ENCODE peak calls at places on chromosomes 7 and 10, in five cellular contexts. K, T, O, B and Z are unnamed samples.

GRCh38 chr7:47337531-47337930 is 244.4 kb downstream of the TNS3 start:
- DNase-seq in B (peak), K (no peak), O (peak), T (no peak), Z (no peak)

GRCh38 chr7:371779-372545 is 82.0 kb downstream of the FOXL3 start:
- DNase-seq in B (no peak), O (peak), T (peak), K (no peak), Z (no peak)

GRCh38 chr10:46308666-46309450 is 22.1 kb downstream of the ANTXRL start:
- DNase-seq in B (no peak), T (no peak), O (no peak), K (no peak), Z (no peak)

GRCh38 chr7:102310414-102310815 is 23.7 kb downstream of the SH2B2 start:
- DNase-seq in T (no peak), O (no peak), B (no peak), K (no peak), Z (peak)

GRCh38 chr7:43501881-43502280 is 81.0 kb upstream of the STK17A start:
- DNase-seq in B (no peak), K (no peak), T (no peak), O (no peak), Z (no peak)

GRCh38 chr10:19952611-19953010 is 136.4 kb downstream of the PLXDC2 start:
- DNase-seq in T (no peak), O (no peak), B (no peak), K (no peak), Z (no peak)

GRCh38 chr7:83514977-83515376 is 134.0 kb downstream of the SEMA3E start:
- DNase-seq in B (no peak), K (no peak), T (no peak), O (no peak), Z (no peak)

GRCh38 chr10:43885842-43886241 is 237.2 kb upstream of the ZNF32 start:
- DNase-seq in T (no peak), K (no peak), O (no peak), B (no peak), Z (no peak)

GRCh38 chr7:19558527-19558926 is 150.3 kb downstream of the POLR1F start:
- DNase-seq in B (no peak), T (no peak), O (no peak), K (no peak), Z (no peak)

GRCh38 chr7:45203947-45204445 is 46.4 kb downstream of the RAMP3 start:
- DNase-seq in B (no peak), O (no peak), K (peak), T (no peak), Z (no peak)
- H3K27ac ChIP-seq in B (peak), O (peak), K (no peak), T (no peak), Z (no peak)

DNA sequence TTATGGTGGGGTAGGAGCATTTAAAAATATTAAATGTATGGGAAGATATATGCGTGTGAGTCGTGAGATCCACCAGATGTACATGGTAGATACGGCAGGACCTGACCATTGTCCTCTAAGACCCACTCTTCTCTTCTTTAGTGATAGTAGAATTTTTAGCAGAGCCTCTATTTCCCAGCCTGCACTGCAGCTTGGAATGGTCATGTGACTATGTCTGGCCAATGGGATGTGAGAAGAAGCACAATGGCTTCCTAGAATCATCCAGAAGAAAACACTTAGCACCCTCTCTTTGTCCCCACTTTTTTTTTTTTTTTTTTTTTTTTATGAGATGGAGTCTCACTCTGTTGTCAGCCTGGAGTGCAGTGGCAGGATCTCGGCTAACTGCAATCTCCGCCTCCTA is 86.6 kb upstream of the CYTH3 start:
- DNase-seq in K (no peak), B (no peak), O (no peak), T (no peak), Z (no peak)
- H3K27ac ChIP-seq in K (no peak), B (no peak), O (no peak), T (no peak), Z (no peak)

DNA sequence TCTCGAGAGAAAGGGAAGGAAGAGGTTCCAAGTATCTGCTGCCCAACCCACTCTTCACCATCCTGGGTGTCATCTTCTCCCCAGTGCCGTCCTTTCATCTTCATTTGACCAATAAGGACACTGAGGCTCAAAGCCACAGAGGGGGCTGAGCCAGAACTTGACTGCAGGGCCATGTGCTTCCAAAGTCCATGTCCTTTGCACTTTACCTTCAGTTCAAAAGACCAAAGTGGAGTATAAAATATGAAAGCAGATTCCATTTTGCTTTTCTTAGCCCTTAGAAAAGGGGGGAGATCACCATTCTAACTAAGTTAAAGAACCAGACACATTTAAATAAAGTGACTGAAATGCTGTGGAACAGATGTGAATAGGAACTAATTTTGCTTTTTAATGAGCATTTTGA is 56.2 kb downstream of the JAZF1 start:
- DNase-seq in K (no peak), B (no peak), O (no peak), T (no peak), Z (no peak)
- H3K27ac ChIP-seq in K (no peak), B (no peak), O (no peak), T (no peak), Z (no peak)

DNA sequence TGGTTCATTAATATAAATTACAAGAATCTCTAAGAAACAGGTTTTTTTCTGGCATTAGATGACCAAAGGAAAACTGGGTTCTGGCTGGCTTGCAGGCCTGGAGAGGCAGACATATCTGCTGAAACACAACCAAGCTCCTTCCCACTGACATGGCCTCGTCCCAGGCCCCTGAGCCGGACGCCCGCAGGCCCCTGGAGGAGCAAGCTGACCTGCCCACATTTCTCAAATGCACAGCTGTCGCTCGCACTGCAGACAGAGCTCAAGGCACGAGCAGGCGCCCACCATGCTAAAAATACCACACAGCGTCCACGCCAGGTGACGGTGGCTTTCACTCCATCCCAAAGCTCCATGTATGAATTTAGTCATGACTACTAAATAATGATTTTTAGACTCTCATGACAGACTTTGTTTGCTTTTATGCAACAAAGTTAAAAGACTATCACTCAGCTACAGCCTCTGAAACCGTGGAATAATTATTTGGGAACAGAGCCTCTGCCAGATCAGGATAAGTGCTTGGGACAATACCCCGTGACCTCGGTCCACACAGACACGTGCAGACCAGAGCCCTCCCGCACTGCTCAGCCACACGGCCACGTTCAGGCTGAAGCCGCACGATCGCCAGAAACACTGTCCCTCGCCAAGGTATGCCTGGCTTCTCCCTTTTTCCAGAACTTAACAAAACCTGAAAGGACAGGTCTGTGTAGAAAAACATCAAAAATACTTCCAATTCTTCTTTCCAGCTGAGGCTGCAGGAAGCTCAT is 71.1 kb downstream of the DIP2C start:
- DNase-seq in O (no peak), K (no peak), B (no peak), T (no peak), Z (no peak)
- H3K27ac ChIP-seq in O (peak), K (no peak), B (no peak), T (peak), Z (peak)

DNA sequence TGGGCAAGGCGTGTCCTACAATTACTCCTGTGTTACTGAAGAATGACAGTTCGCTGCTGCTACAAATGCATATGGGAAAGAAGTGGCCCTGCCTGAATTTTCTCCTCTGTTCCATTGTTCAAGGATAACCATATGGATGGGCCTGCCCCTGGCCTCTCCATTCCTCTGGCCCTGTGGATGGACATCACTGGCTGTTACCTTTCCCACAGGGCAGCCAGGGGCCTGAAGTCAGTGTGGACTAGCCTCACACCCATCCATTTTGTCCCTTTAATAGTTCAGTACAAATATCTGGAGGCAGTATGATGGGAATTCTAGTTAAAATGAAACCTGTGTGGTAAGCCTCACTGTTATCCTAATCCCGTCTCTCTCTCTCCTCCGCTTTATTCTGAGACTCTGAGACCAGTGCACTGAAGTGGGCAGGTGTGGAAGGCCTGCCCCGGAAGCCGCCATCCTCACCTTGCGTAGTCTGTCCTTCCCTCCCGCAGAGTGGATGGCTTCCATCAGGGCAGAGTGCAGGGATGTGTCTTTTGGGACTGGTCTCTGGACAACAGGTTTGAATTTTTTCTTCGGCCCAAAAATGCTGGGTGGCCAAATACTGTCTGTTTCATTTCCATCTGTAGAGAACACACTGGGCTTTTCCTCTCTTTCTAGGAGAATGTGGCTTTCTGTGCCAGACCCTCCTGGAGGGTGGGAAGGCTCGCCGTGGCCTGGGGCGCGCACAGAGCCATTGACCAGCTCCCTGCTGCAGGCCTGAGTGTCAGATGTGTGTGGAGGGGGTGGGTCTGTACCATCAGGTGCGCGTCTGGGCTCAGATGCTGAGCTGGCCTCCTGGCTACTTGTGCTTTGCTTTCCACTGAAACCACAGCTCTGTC is 244.8 kb upstream of the GRB10 start:
- DNase-seq in K (no peak), O (peak), B (no peak), T (no peak), Z (no peak)
- H3K27ac ChIP-seq in K (no peak), O (no peak), B (no peak), T (no peak), Z (no peak)

GRCh38 chr7:32943654-32944030 is 13.6 kb upstream of the FKBP9 start:
- DNase-seq in O (no peak), B (no peak), T (no peak), K (no peak), Z (no peak)
- H3K27ac ChIP-seq in O (no peak), B (no peak), T (no peak), K (no peak), Z (peak)

GRCh38 chr7:149881328-149882263 is 7.8 kb downstream of the ATP6V0E2 start:
- DNase-seq in B (no peak), O (no peak), T (no peak), K (no peak), Z (no peak)
- H3K27ac ChIP-seq in B (no peak), O (no peak), T (no peak), K (no peak), Z (peak)